ENCODE peak calls at places on chromosomes 4 and X, in four cellular contexts. One of them, this sample, is unnamed. For H3K36me3, the result is how much of the 10 kb centered on the place peaks cover.

GRCh38 chr4:30429813-30430466 is 290.2 kb upstream of the PCDH7 start:
- DNase-seq in bronchial epithelial cell: peak
- DNase-seq in heart right ventricle: no peak
- DNase-seq in H1: no peak
- DNase-seq in this sample: no peak

GRCh38 chr4:81359207-81359606 is 112.5 kb downstream of the RASGEF1B start:
- DNase-seq in bronchial epithelial cell: no peak
- DNase-seq in heart right ventricle: no peak
- DNase-seq in H1: no peak
- DNase-seq in this sample: no peak

GRCh38 chr4:151676301-151676700 is 84.5 kb downstream of the GATB start:
- DNase-seq in bronchial epithelial cell: peak
- DNase-seq in heart right ventricle: no peak
- DNase-seq in H1: no peak
- DNase-seq in this sample: no peak

GRCh38 chr4:147388016-147388415 is 92.9 kb upstream of the EDNRA start:
- DNase-seq in bronchial epithelial cell: peak
- DNase-seq in heart right ventricle: no peak
- DNase-seq in H1: no peak
- DNase-seq in this sample: no peak

GRCh38 chr4:1767770-1768366 is 25.2 kb upstream of the FGFR3 start:
- DNase-seq in bronchial epithelial cell: peak
- DNase-seq in heart right ventricle: no peak
- DNase-seq in H1: peak
- DNase-seq in this sample: no peak

GRCh38 chr4:9977518-9978031 is 43.7 kb downstream of the SLC2A9 start:
- DNase-seq in bronchial epithelial cell: no peak
- DNase-seq in heart right ventricle: no peak
- DNase-seq in H1: no peak
- DNase-seq in this sample: no peak

GRCh38 chrX:67619253-67619652 is 75.4 kb downstream of the AR start:
- DNase-seq in bronchial epithelial cell: peak
- DNase-seq in heart right ventricle: no peak
- DNase-seq in H1: no peak
- DNase-seq in this sample: no peak

GRCh38 chr4:145218251-145218650 is 37.9 kb upstream of the OTUD4 start:
- DNase-seq in bronchial epithelial cell: no peak
- DNase-seq in heart right ventricle: peak
- DNase-seq in H1: no peak
- DNase-seq in this sample: no peak

GRCh38 chr4:139367421-139368090 is 65.3 kb upstream of the NDUFC1 start:
- DNase-seq in bronchial epithelial cell: no peak
- DNase-seq in heart right ventricle: no peak
- DNase-seq in H1: no peak
- DNase-seq in this sample: no peak

GRCh38 chr4:77163636-77164035 is 6.6 kb downstream of the CCNG2 start:
- DNase-seq in bronchial epithelial cell: no peak
- DNase-seq in heart right ventricle: no peak
- DNase-seq in H1: no peak
- DNase-seq in this sample: no peak

GRCh38 chr4:77169496-77169895 is 12.5 kb downstream of the CCNG2 start:
- DNase-seq in bronchial epithelial cell: no peak
- DNase-seq in heart right ventricle: no peak
- DNase-seq in H1: no peak
- DNase-seq in this sample: no peak

GRCh38 chr4:77170926-77171325 is 13.9 kb downstream of the CCNG2 start:
- DNase-seq in bronchial epithelial cell: peak
- DNase-seq in heart right ventricle: no peak
- DNase-seq in H1: no peak
- DNase-seq in this sample: no peak

GRCh38 chr4:77167173-77167572 is 10.2 kb downstream of the CCNG2 start:
- DNase-seq in bronchial epithelial cell: no peak
- DNase-seq in heart right ventricle: no peak
- DNase-seq in H1: no peak
- DNase-seq in this sample: no peak

DNA sequence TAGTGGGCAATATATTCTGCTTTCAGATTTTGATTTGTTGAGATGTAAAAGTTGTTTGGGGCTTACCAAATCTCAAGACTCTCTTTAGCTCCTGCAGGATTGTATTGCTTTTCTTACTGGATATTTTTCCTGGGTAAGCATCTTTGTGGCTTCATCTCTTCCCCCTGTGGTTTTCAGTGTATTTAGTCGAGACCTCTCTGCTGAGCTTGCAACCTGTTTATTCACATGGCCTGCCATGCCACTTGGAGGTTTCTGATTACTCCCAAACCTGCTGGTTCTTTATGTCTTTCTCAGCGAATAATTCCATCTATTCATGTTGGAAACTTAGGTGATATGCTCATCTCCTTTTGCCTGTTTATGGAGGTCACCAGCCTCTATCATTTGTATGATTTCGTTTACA is 10.9 kb downstream of the CCNG2 start:
- DNase-seq in bronchial epithelial cell: no peak
- DNase-seq in heart right ventricle: no peak
- DNase-seq in H1: no peak
- DNase-seq in this sample: no peak
- H3K36me3 ChIP-seq in bronchial epithelial cell: under half
- H3K36me3 ChIP-seq in heart right ventricle: under half
- H3K36me3 ChIP-seq in H1: half or more
- H3K36me3 ChIP-seq in this sample: under half

GRCh38 chr4:37244583-37245390 is at the start of gene NWD2:
- DNase-seq in bronchial epithelial cell: no peak
- DNase-seq in heart right ventricle: no peak
- DNase-seq in H1: no peak
- DNase-seq in this sample: no peak
- TF ChIP-seq CTCF in bronchial epithelial cell: no peak
- TF ChIP-seq CTCF in heart right ventricle: no peak
- TF ChIP-seq CTCF in H1: no peak
- TF ChIP-seq CTCF in this sample: no peak

GRCh38 chrX:154806837-154807501 is 1.7 kb upstream of the MPP1 start:
- DNase-seq in bronchial epithelial cell: no peak
- DNase-seq in heart right ventricle: no peak
- DNase-seq in H1: no peak
- DNase-seq in this sample: no peak

GRCh38 chrX:154809939-154810665 is 4.8 kb upstream of the MPP1 start:
- DNase-seq in bronchial epithelial cell: peak
- DNase-seq in heart right ventricle: no peak
- DNase-seq in H1: no peak
- DNase-seq in this sample: no peak

GRCh38 chrX:154815274-154815818 is 10.1 kb upstream of the MPP1 start:
- DNase-seq in bronchial epithelial cell: no peak
- DNase-seq in heart right ventricle: no peak
- DNase-seq in H1: no peak
- DNase-seq in this sample: no peak

GRCh38 chrX:154813801-154814200 is 8.5 kb upstream of the MPP1 start:
- DNase-seq in bronchial epithelial cell: no peak
- DNase-seq in heart right ventricle: no peak
- DNase-seq in H1: no peak
- DNase-seq in this sample: no peak

GRCh38 chrX:154812341-154813101 is 7.2 kb upstream of the MPP1 start:
- DNase-seq in bronchial epithelial cell: no peak
- DNase-seq in heart right ventricle: no peak
- DNase-seq in H1: no peak
- DNase-seq in this sample: no peak
- H3K36me3 ChIP-seq in bronchial epithelial cell: under half
- H3K36me3 ChIP-seq in heart right ventricle: under half
- H3K36me3 ChIP-seq in H1: under half
- H3K36me3 ChIP-seq in this sample: under half

DNA sequence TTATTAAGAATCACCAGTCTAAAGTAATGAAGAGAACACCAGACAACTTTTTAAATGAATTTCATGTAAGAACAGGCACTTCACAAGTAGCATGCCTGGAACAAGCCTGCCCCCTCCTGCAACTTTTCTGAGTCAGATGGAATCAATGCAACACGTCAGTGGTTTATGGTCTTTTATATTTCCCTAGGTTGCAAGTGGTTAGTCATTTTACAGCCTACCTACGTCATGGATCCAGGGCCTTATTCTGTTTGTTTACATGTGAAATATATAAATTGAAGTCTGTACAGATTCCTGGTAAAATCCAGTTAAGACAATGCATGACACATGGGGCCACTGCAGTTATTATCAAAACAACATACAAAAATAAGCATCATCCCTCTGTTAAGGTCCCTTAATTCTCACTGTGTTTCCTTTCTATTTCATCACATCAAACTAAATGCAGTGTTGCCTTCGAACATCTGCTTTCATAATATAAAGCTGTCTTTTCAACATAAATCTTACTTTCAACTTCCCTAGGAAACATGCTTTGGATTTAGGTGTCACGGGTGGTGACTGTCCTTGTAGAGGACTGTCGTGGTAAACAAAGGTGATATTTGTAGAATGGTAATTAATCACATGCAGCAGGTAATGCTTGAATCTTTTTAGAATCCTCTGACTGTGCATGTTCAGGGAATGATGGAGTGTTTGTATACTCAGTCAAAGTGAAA is 309.3 kb downstream of the FRMPD4 start:
- DNase-seq in bronchial epithelial cell: peak
- DNase-seq in heart right ventricle: no peak
- DNase-seq in H1: no peak
- DNase-seq in this sample: no peak
- TF ChIP-seq CTCF in bronchial epithelial cell: no peak
- TF ChIP-seq CTCF in heart right ventricle: no peak
- TF ChIP-seq CTCF in H1: no peak
- TF ChIP-seq CTCF in this sample: no peak

DNA sequence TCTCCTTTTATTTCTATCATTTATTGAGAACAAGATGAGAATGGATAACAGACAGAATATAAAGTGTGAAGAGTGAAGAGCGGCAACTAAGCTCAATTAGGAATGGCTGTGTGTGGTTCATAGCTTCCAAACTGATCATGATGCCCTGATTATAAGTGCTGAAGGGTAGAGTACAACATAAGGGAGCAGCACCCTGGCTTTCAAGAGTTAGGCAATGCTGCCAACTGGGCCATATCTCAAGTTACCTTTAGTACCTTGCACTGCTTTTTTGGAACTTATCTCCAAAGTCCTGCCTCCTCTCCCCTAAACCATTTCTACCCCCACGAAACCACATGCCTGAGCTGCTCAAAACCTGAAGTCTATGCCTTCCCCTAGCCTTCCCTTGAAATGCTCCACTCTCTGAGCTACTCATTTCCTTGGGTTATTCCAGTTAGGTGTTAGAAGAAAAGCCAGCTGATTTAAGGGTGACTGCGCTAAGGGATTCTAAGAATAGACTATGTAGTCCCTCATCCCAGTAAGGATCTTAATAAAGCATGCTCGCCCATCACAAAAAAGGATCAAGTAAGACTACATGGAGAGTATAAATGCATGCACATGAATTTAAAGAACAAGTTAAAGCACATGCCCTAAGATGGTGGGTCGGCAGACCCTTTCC is 29.6 kb downstream of the MED14 start:
- DNase-seq in bronchial epithelial cell: no peak
- DNase-seq in heart right ventricle: no peak
- DNase-seq in H1: no peak
- DNase-seq in this sample: no peak
- H3K36me3 ChIP-seq in bronchial epithelial cell: under half
- H3K36me3 ChIP-seq in heart right ventricle: under half
- H3K36me3 ChIP-seq in H1: half or more
- H3K36me3 ChIP-seq in this sample: under half

This sample was measured in ovary.